ENCODE peak calls at places on chromosomes 1 and 21, in eight cellular contexts. L is SK-N-SH; M is CD4-positive, CD25-positive, alpha-beta regulatory T cell; V is A549; D is mucosa of descending colon; B is thyroid gland; Y is HAP-1; Z is NT2/D1. O is an unnamed sample. For H3K4me1, the result is how much of the 10 kb centered on the place peaks cover.

GRCh38 chr1:211247921-211248320 is 11.2 kb upstream of the RCOR3 start:
- DNase-seq in L (peak), M (no peak), V (no peak), D (no peak), B (no peak), Y (no peak), Z (peak), O (no peak)

GRCh38 chr1:234486858-234487830 is 8.2 kb upstream of the TARBP1 start:
- DNase-seq in L (peak), M (no peak), V (peak), D (no peak), B (peak), Y (peak), Z (no peak), O (peak)

GRCh38 chr1:60936052-60936619 is 146.2 kb upstream of the NFIA start:
- DNase-seq in L (no peak), M (no peak), V (no peak), D (no peak), B (no peak), Y (no peak), Z (no peak), O (no peak)

GRCh38 chr1:9882296-9882944 is 27.6 kb downstream of the CTNNBIP1 start:
- DNase-seq in L (no peak), M (no peak), V (no peak), D (no peak), B (no peak), Y (no peak), Z (no peak), O (no peak)

GRCh38 chr1:221276911-221277310 is 397.7 kb downstream of the HLX start:
- DNase-seq in L (no peak), M (no peak), V (no peak), D (no peak), B (no peak), Y (no peak), Z (no peak), O (no peak)

GRCh38 chr1:55813619-55814018 is 598.5 kb upstream of the USP24 start:
- DNase-seq in L (no peak), M (no peak), V (no peak), D (no peak), B (peak), Y (no peak), Z (no peak), O (no peak)

GRCh38 chr1:58815069-58815679 is 31.3 kb upstream of the JUN start:
- DNase-seq in L (peak), M (peak), V (peak), D (peak), B (peak), Y (peak), Z (peak), O (peak)

GRCh38 chr1:19462781-19463180 is 22.6 kb downstream of the CAPZB start:
- DNase-seq in L (no peak), M (no peak), V (no peak), D (no peak), B (no peak), Y (peak), Z (no peak), O (no peak)

GRCh38 chr21:46301759-46302158 is 15.6 kb downstream of the YBEY start:
- DNase-seq in L (no peak), M (no peak), V (no peak), D (no peak), B (no peak), Y (no peak), Z (no peak), O (no peak)

GRCh38 chr1:223683586-223684487 is 18.3 kb upstream of the CAPN8 start:
- DNase-seq in L (peak), M (peak), V (no peak), D (peak), B (peak), Y (peak), Z (peak), O (peak)

GRCh38 chr1:47524272-47524671 is 86.4 kb downstream of the FOXD2 start:
- DNase-seq in L (no peak), M (no peak), V (no peak), D (no peak), B (no peak), Y (no peak), Z (no peak), O (no peak)

GRCh38 chr1:119220980-119221379 is 80.5 kb upstream of the WARS2 start:
- DNase-seq in L (no peak), M (no peak), V (no peak), D (no peak), B (no peak), Y (no peak), Z (no peak), O (no peak)

GRCh38 chr1:229091721-229092136 is 179.2 kb upstream of the RAB4A start:
- DNase-seq in L (no peak), M (no peak), V (no peak), D (no peak), B (peak), Y (no peak), Z (no peak), O (peak)

GRCh38 chr21:38240121-38240520 is 16.7 kb upstream of the KCNJ15 start:
- DNase-seq in L (no peak), M (no peak), V (no peak), D (no peak), B (no peak), Y (no peak), Z (no peak), O (no peak)

DNA sequence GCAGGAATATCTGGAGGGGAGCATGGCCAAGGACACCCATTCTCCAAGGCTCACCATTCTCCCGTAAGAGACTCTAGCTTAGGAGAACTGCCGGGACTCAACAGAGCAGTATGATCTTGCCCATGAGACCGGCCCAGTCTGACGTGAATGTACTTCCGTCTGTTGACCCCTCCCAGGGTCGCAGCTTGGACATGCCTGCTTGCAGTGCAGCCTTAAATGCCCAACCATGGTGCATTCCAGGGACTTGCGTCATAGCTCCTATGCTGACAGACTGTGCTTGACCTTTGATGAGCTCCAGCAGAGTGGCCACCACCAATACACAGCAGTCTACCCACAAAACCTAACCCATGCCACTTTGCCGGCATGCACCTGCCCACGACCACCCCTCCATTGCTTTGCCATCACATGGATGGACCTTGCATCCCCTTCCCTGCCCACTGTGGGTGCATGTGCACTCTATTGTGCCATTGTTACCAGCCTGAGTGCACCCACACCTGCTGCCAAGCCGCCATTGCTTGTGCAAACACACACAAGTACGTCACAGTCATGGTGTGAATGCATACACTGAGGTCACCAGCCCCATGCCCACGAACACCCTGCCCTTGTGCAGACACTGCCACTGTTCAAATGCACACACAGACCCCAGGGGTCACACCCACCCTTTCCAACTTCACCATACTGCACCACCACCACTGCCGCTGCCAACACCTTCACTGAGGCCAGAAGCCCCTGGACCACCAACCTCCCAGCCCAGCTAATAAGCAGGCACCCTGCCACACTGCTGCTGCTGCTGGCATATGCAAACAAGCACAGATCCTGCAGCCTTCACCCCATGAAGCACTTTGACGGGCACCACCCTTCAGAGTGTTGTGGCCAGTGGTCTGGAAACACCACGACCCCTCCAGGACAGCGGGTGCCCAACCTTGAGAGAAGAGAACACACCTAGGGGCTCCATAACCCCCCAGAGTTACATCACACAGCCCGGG is 1141.3 kb downstream of the BRINP3 start:
- DNase-seq in L (no peak), M (no peak), V (no peak), D (no peak), B (no peak), Y (no peak), Z (no peak), O (no peak)
- H3K4me3 ChIP-seq in L (no peak), M (no peak), V (no peak), D (no peak), B (no peak), Y (no peak), Z (no peak), O (no peak)

DNA sequence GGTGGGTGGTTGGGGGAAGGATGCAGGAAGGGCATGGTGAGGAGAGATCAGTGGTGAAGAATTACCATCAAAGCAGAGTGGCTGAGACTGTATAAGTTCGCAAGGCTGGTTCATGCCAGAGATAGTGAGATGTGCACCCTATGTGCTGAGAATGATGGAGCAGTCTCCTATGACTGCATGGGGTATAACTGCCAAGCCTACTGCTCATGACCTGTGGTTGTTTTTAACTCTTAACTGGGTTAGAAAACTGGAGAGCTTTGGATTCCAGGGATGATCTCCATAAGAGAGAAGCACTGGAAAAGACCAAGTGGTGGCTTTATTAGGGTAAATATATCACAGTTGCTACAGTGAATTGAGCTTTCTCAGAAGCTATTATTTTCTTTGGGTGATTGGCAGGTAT is 16.2 kb downstream of the WNT2B start:
- DNase-seq in L (no peak), M (no peak), V (no peak), D (no peak), B (no peak), Y (no peak), Z (no peak), O (no peak)
- H3K4me1 ChIP-seq in L (half or more), M (under half), V (under half), D (under half), B (under half), Y (under half), Z (under half), O (under half)

DNA sequence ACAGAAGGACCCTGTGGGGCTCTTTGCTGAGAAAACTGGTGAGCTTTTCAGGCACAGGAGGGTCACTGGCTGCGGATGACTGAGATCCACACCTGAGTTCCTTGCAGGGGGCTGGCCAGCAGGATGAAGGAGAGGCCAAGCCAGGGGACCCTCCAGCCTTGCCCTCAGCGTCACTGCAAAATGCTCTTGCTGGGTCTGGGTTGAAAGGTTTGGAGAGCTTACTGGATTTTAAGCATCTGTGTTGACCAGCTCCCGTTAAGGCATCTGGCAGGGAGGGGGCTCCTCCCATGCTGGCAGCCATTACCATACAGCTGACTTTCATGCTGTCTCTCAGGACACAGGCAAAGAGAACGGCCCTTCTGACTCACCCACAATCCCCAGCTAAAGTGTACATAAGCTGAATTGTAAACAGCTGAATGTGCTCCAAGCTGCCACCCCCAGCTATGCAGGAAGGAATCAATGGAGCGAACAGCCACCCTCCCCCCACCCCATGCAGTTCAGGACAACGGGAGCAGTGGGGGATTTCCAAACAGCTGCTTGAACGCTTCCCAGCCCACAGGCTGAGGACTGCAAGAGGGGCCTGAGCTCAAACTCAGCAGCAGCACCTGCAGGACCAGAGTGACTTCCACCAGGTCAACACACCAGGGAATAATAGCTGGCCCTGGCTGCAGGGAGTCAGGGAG is 21.3 kb upstream of the A3GALT2 start:
- DNase-seq in L (no peak), M (no peak), V (peak), D (peak), B (peak), Y (peak), Z (peak), O (peak)
- H3K4me3 ChIP-seq in L (peak), M (no peak), V (peak), D (no peak), B (no peak), Y (no peak), Z (peak), O (no peak)

GRCh38 chr1:24508911-24509310 is 6.3 kb downstream of the RCAN3 start:
- DNase-seq in L (no peak), M (no peak), V (no peak), D (no peak), B (no peak), Y (no peak), Z (no peak), O (no peak)
- H3K4me1 ChIP-seq in L (under half), M (half or more), V (under half), D (under half), B (under half), Y (under half), Z (under half), O (under half)

GRCh38 chr1:75616436-75617433 is 5.8 kb upstream of the SLC44A5 start:
- DNase-seq in L (no peak), M (no peak), V (no peak), D (peak), B (peak), Y (no peak), Z (peak), O (no peak)
- H3K4me3 ChIP-seq in L (peak), M (no peak), V (peak), D (no peak), B (no peak), Y (peak), Z (peak), O (no peak)

DNA sequence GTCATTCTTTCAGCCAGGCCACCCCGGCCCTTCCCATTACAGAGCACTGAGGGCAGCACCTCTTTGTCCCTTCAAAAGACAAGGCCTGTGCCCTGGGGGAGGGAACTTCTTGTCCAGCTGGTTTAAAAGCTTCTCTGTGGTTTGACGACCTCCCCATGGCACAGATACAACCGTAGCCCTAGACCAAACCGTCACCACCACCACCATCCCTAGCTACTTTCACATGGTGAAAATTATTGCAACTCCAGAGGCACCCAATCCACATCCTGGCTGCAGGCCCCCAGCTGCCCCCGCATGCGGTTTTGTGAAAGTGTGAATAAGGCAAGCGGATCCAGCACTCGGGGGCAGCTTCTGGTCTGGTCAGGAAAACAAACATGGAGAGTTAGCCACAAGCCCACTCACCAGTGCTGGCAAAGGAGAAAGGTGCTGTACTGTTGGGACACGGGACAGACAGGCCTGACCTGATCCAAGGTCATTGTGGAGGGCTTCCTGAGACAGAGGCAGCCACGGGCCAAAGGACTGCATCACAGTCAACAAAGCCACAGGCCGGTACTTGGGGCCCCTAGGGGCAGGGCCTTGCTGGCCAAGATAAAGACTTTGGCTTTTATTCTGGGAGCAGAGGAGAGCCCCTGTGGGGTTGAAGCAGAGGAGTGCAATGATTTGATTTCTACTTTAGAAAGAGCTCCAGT is 31.2 kb downstream of the CDCA8 start:
- DNase-seq in L (no peak), M (no peak), V (no peak), D (no peak), B (no peak), Y (no peak), Z (no peak), O (no peak)
- H3K4me1 ChIP-seq in L (under half), M (under half), V (under half), D (under half), B (under half), Y (under half), Z (under half), O (under half)

DNA sequence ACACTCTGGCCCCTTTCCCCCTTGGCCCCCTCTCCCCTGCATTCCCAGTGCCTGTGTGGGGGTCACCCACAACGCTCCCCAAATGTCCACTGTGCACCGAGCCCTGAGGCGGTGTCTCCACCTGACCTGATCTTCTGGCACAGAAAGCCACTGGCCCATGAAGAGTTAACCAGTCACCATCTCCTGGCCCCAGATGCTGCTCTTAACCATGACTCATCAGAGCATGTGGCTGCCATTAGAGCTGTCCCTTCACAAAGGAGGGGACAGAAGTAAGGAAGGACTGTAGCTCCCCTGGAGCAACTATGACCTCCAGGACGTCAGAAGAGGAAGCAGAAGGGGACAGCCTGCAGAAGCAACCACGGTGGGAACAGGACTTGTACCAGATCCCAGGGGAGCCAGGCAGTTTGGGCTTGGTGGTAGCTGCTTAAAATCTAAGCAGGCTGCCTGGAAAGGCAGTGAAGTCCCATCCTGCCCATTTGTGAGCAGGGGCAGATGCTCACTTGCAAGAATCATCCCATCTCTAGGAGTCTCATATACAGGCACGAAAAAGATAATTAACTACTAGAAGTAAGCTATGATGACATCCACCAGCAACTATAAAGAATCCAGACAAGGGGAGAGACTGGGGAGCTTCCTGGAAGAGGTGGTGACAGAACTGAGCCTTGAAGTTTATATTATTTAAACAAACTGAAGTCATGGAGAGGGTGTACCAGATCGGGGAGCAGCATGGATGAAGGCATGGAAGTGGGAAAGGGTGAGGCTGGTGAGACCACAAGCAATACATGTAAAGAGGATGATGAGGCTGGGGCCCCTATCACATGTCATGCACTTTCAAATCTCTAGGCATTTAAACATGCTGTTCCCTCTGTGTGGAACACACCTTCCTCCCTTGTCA is 1.1 kb upstream of the TTC39A start:
- DNase-seq in L (peak), M (no peak), V (peak), D (no peak), B (peak), Y (peak), Z (peak), O (peak)
- H3K4me3 ChIP-seq in L (no peak), M (no peak), V (peak), D (no peak), B (no peak), Y (peak), Z (peak), O (peak)